ENCODE peak calls at places on chromosomes 6 and 20, in seven cellular contexts. Y is GM23338, U is psoas muscle, B is IMR-90, D is ovary, C is Peyer's patch, G is uterus. V is an unnamed sample.
A peak's percentile ranks its signal among the peaks of the same experiment; 100 is the strongest.

GRCh38 chr20:47241345-47241781 is 115.1 kb downstream of the ZMYND8 start:
- DNase-seq in Y (no peak), U (no peak), B (peak; percentile 99), D (peak; percentile 44), C (no peak), G (peak; percentile 57), V (peak; percentile 59)

GRCh38 chr6:21375206-21375605 is 218.3 kb upstream of the SOX4 start:
- DNase-seq in Y (no peak), U (no peak), B (no peak), D (no peak), C (no peak), G (no peak), V (no peak)

GRCh38 chr6:36028088-36028886 is 679 bp downstream of the MAPK14 start:
- DNase-seq in Y (peak; percentile 37), U (peak; percentile 52), B (peak; percentile 12), D (no peak), C (peak; percentile 65), G (peak; percentile 36), V (no peak)

GRCh38 chr20:48102076-48102787 is 317.0 kb upstream of the SULF2 start:
- DNase-seq in Y (no peak), U (no peak), B (no peak), D (no peak), C (no peak), G (no peak), V (no peak)

GRCh38 chr6:132084811-132085509 is 133.8 kb upstream of the CCN2 start:
- DNase-seq in Y (no peak), U (no peak), B (peak; percentile 99), D (no peak), C (no peak), G (no peak), V (peak; percentile 100)

GRCh38 chr20:50242863-50243609 is 52.4 kb downstream of the CEBPB start:
- DNase-seq in Y (no peak), U (no peak), B (no peak), D (no peak), C (peak; percentile 60), G (no peak), V (no peak)

GRCh38 chr6:43629104-43629504 is at the start of gene GTPBP2:
- DNase-seq in Y (peak; percentile 100), U (peak; percentile 99), B (peak; percentile 99), D (peak; percentile 97), C (peak; percentile 99), G (peak; percentile 98), V (peak; percentile 97)

GRCh38 chr6:158043586-158044524 is 62.2 kb downstream of the SYNJ2 start:
- DNase-seq in Y (no peak), U (peak; percentile 78), B (no peak), D (no peak), C (peak; percentile 69), G (no peak), V (no peak)

GRCh38 chr20:44409132-44409600 is 53.7 kb downstream of the HNF4A start:
- DNase-seq in Y (no peak), U (no peak), B (peak; percentile 33), D (no peak), C (no peak), G (no peak), V (peak; percentile 37)

GRCh38 chr6:158536891-158537798 is 22.7 kb upstream of the TMEM181 start:
- DNase-seq in Y (peak; percentile 80), U (no peak), B (no peak), D (peak; percentile 63), C (no peak), G (no peak), V (no peak)

GRCh38 chr6:112946051-112946450 is 598.9 kb downstream of the RFPL4B start:
- DNase-seq in Y (no peak), U (no peak), B (peak; percentile 40), D (peak; percentile 14), C (no peak), G (no peak), V (no peak)

GRCh38 chr6:90846824-90847223 is 260.0 kb upstream of the MAP3K7 start:
- DNase-seq in Y (no peak), U (no peak), B (no peak), D (no peak), C (no peak), G (no peak), V (no peak)

GRCh38 chr20:34045294-34045693 is 51.6 kb downstream of the RALY start:
- DNase-seq in Y (no peak), U (peak; percentile 23), B (peak; percentile 18), D (no peak), C (peak; percentile 58), G (peak; percentile 33), V (no peak)

GRCh38 chr20:21395666-21396044 is 1.7 kb downstream of the NKX2-4 start:
- DNase-seq in Y (peak; percentile 71), U (no peak), B (no peak), D (no peak), C (no peak), G (no peak), V (no peak)

GRCh38 chr6:7264041-7264440 is 49.0 kb downstream of the SSR1 start:
- DNase-seq in Y (no peak), U (no peak), B (no peak), D (no peak), C (peak; percentile 30), G (no peak), V (no peak)

DNA sequence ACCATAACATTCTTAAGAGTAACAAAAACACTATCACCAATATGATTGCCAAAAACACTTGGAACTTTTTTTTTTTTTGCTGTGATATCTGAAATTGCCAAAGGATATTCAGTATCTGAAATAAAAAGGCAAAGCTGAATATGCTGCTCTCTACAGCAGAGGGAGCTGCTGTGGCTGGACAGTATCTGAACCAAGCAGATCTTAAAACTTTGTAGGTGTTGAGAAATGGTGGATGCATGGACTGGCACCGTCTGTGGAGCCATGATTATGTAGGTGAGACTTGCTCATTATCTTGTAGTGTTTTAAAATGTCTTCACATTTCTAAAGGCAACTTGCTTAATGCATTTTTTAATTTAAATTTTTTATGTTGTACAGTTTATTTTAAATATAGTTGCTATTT is 9.2 kb downstream of the PDCD2 start:
- DNase-seq in Y (peak; percentile 36), U (no peak), B (peak; percentile 22), D (no peak), C (no peak), G (no peak), V (no peak)
- H3K36me3 ChIP-seq in Y (peaks cover 2% of the 10 kb centered on the region), U (peaks cover 24% of the 10 kb centered on the region), B (peaks cover 32% of the 10 kb centered on the region), D (no peaks in the 10 kb centered on the region), C (peaks cover 5% of the 10 kb centered on the region), G (no peaks in the 10 kb centered on the region), V (peaks cover 14% of the 10 kb centered on the region)

GRCh38 chr6:69846770-69847506 is 19.4 kb upstream of the COL19A1 start:
- DNase-seq in Y (no peak), U (no peak), B (no peak), D (no peak), C (no peak), G (no peak), V (no peak)
- H3K4me3 ChIP-seq in Y (no peak overlapping the region), U (no peak overlapping the region), B (no peak overlapping the region), D (no peak overlapping the region), C (no peak overlapping the region), G (no peak overlapping the region), V (no peak overlapping the region)

GRCh38 chr20:37611346-37611745 is 82.5 kb upstream of the CTNNBL1 start:
- DNase-seq in Y (no peak), U (no peak), B (no peak), D (no peak), C (no peak), G (no peak), V (no peak)

GRCh38 chr20:37619496-37619895 is 74.3 kb upstream of the CTNNBL1 start:
- DNase-seq in Y (no peak), U (no peak), B (no peak), D (no peak), C (no peak), G (no peak), V (no peak)

GRCh38 chr20:37610203-37610798 is 82.6 kb upstream of the BLCAP start:
- DNase-seq in Y (no peak), U (no peak), B (no peak), D (no peak), C (no peak), G (no peak), V (no peak)

GRCh38 chr20:37611852-37612251 is 82.0 kb upstream of the CTNNBL1 start:
- DNase-seq in Y (no peak), U (no peak), B (no peak), D (no peak), C (no peak), G (no peak), V (no peak)

GRCh38 chr20:37615507-37616425 is 78.1 kb upstream of the CTNNBL1 start:
- DNase-seq in Y (peak; percentile 87), U (no peak), B (no peak), D (no peak), C (peak; percentile 77), G (no peak), V (no peak)
- TF ChIP-seq CTCF in Y (peak; percentile 84), U (peak; percentile 42), B (peak; percentile 23), D (no peak), C (peak; percentile 76), G (no peak), V (peak; percentile 46)

GRCh38 chr6:159736908-159737307 is 9.6 kb downstream of the WTAP start:
- DNase-seq in Y (no peak), U (no peak), B (no peak), D (no peak), C (no peak), G (no peak), V (no peak)
- H3K36me3 ChIP-seq in Y (peaks cover 38% of the 10 kb centered on the region), U (peaks cover 4% of the 10 kb centered on the region), B (peaks cover 27% of the 10 kb centered on the region), D (no peaks in the 10 kb centered on the region), C (no peaks in the 10 kb centered on the region), G (no peaks in the 10 kb centered on the region), V (no peaks in the 10 kb centered on the region)

GRCh38 chr6:40391086-40391485 is 196.1 kb downstream of the LRFN2 start:
- DNase-seq in Y (no peak), U (no peak), B (no peak), D (no peak), C (no peak), G (no peak), V (no peak)

GRCh38 chr6:40387871-40388264 is 199.3 kb downstream of the LRFN2 start:
- DNase-seq in Y (no peak), U (no peak), B (no peak), D (no peak), C (no peak), G (no peak), V (no peak)

GRCh38 chr6:40390144-40390800 is 196.9 kb downstream of the LRFN2 start:
- DNase-seq in Y (no peak), U (no peak), B (no peak), D (no peak), C (no peak), G (no peak), V (no peak)

GRCh38 chr6:40387127-40387870 is 199.9 kb downstream of the LRFN2 start:
- DNase-seq in Y (no peak), U (no peak), B (no peak), D (no peak), C (no peak), G (no peak), V (no peak)

GRCh38 chr6:40389176-40389767 is 197.9 kb downstream of the LRFN2 start:
- DNase-seq in Y (no peak), U (no peak), B (no peak), D (no peak), C (no peak), G (no peak), V (no peak)
- H3K4me3 ChIP-seq in Y (no peak overlapping the region), U (no peak overlapping the region), B (no peak overlapping the region), D (no peak overlapping the region), C (no peak overlapping the region), G (no peak overlapping the region), V (no peak overlapping the region)

V was measured in BJ.